ENCODE peak calls at places on chromosomes 3 and 15, in four cellular contexts. I is IMR-90, G is mesendoderm, Y is H9. L is an unnamed sample.

GRCh38 chr3:149501524-149501923 is 27.0 kb downstream of the TM4SF4 start:
- DNase-seq in I (peak; percentile 91), G (no peak), Y (no peak), L (no peak)

GRCh38 chr3:112633191-112633590 is 7.8 kb downstream of the CCDC80 start:
- DNase-seq in I (no peak), G (no peak), Y (no peak), L (peak; percentile 43)

GRCh38 chr3:127848131-127849129 is 26.1 kb upstream of the MGLL start:
- DNase-seq in I (peak; percentile 18), G (no peak), Y (no peak), L (no peak)

GRCh38 chr15:59976480-59976879 is 27.6 kb upstream of the FOXB1 start:
- DNase-seq in I (no peak), G (no peak), Y (no peak), L (no peak)

GRCh38 chr3:194204036-194204792 is 68.3 kb downstream of the HES1 start:
- DNase-seq in I (no peak), G (peak; percentile 30), Y (peak; percentile 44), L (peak; percentile 65)

GRCh38 chr3:158625881-158626280 is 18.4 kb upstream of the GFM1 start:
- DNase-seq in I (no peak), G (no peak), Y (no peak), L (no peak)

GRCh38 chr15:76337739-76338554 is 1.4 kb downstream of the ISL2 start:
- DNase-seq in I (no peak), G (peak; percentile 63), Y (peak; percentile 66), L (no peak)

GRCh38 chr15:100769043-100769974 is 110.3 kb upstream of the ALDH1A3 start:
- DNase-seq in I (no peak), G (no peak), Y (no peak), L (no peak)

GRCh38 chr3:126084667-126085180 is 800 bp upstream of the SLC41A3 start:
- DNase-seq in I (no peak), G (no peak), Y (no peak), L (no peak)

GRCh38 chr3:116020495-116020894 is 397.2 kb downstream of the GAP43 start:
- DNase-seq in I (no peak), G (no peak), Y (no peak), L (no peak)

GRCh38 chr3:186511245-186511644 is 32.9 kb downstream of the CRYGS start:
- DNase-seq in I (no peak), G (no peak), Y (no peak), L (no peak)

GRCh38 chr3:52331906-52332305 is 15.8 kb downstream of the DNAH1 start:
- DNase-seq in I (no peak), G (no peak), Y (no peak), L (no peak)

GRCh38 chr15:56792211-56792610 is 58.9 kb upstream of the ZNF280D start:
- DNase-seq in I (peak; percentile 4), G (no peak), Y (no peak), L (no peak)

GRCh38 chr15:101342065-101342464 is 47.0 kb upstream of the SNRPA1 start:
- DNase-seq in I (no peak), G (no peak), Y (no peak), L (no peak)

GRCh38 chr15:48641416-48641815 is 4.1 kb downstream of the FBN1 start:
- DNase-seq in I (peak; percentile 47), G (no peak), Y (no peak), L (no peak)

GRCh38 chr3:138450704-138451424 is 16.4 kb downstream of the ESYT3 start:
- DNase-seq in I (no peak), G (no peak), Y (peak; percentile 23), L (no peak)

GRCh38 chr3:128297401-128298138 is 144.3 kb downstream of the EEFSEC start:
- DNase-seq in I (peak; percentile 21), G (no peak), Y (peak; percentile 18), L (no peak)

GRCh38 chr3:42790714-42791229 is 13.5 kb downstream of the HIGD1A start:
- DNase-seq in I (no peak), G (no peak), Y (no peak), L (no peak)

GRCh38 chr3:99473321-99473751 is 165.1 kb upstream of the COL8A1 start:
- DNase-seq in I (peak; percentile 43), G (no peak), Y (no peak), L (no peak)

GRCh38 chr3:77320514-77320913 is 280.6 kb downstream of the ROBO2 start:
- DNase-seq in I (peak; percentile 67), G (peak; percentile 56), Y (no peak), L (no peak)

GRCh38 chr3:59772416-59773408 is 722.9 kb upstream of the CFAP20DC start:
- DNase-seq in I (no peak), G (no peak), Y (no peak), L (no peak)

GRCh38 chr3:15331606-15332404 is 581 bp downstream of the SH3BP5 start:
- DNase-seq in I (peak; percentile 27), G (no peak), Y (peak; percentile 35), L (no peak)

GRCh38 chr15:71634820-71635219 is 175.5 kb upstream of the NR2E3 start:
- DNase-seq in I (no peak), G (peak; percentile 81), Y (no peak), L (no peak)
- H4K5ac ChIP-seq in I (no peak overlapping the region), G (no peak overlapping the region), Y (no peak overlapping the region), L (no peak overlapping the region)

GRCh38 chr3:188468672-188469071 is 314.7 kb downstream of the LPP start:
- DNase-seq in I (no peak), G (no peak), Y (no peak), L (no peak)
- H2BK120ac ChIP-seq in I (no peak overlapping the region), G (no peak overlapping the region), Y (no peak overlapping the region), L (no peak overlapping the region)

GRCh38 chr15:82135645-82136044 is 89.8 kb upstream of the MEX3B start:
- DNase-seq in I (peak; percentile 70), G (no peak), Y (no peak), L (no peak)

GRCh38 chr15:82132116-82132515 is 86.3 kb upstream of the MEX3B start:
- DNase-seq in I (peak; percentile 47), G (no peak), Y (no peak), L (no peak)

GRCh38 chr15:82133251-82133650 is 87.4 kb upstream of the MEX3B start:
- DNase-seq in I (no peak), G (no peak), Y (no peak), L (no peak)

GRCh38 chr15:82132742-82133141 is 86.9 kb upstream of the MEX3B start:
- DNase-seq in I (peak; percentile 93), G (no peak), Y (no peak), L (no peak)

DNA sequence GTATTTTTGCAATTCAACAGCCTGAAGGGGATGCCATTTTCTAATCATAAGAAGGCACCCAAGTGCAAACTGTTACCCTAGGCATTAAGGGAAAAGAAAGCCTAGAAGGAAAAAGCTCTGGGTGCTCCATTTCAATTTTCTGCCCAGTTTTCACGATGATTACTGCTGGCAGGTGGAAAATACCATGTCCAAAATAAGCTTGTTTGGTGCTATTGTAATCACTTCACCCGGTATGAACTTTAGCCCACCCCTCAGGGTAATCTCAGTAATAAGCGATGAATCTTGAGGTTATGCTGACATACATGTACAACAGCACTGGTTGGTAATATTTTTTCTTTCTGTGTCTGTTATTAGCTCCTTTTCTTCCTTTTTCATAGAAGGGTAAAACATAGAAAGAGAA is 88.6 kb upstream of the MEX3B start:
- DNase-seq in I (no peak), G (no peak), Y (no peak), L (no peak)
- H3K4me1 ChIP-seq in I (peaks cover 27% of the 10 kb centered on the region), G (no peaks in the 10 kb centered on the region), Y (no peaks in the 10 kb centered on the region), L (no peaks in the 10 kb centered on the region)

DNA sequence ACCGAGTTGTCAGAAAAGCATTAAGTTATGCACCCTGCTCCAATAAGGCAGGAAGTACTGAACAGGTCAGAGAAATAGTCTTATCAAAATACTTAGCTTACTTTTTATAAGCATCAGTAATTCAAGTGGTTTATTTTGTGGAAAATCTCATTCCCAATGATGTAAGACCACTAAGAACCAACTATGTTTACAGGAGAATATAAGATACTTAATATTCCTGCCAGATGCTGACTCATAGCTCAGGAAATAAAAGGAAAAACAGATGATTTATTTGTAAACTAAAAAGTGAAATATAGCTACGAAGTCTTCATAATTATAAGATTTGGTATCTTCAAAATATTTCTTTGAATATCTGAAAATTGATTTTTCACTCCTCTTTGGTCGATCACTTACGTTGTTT is 295.9 kb downstream of the GBE1 start:
- DNase-seq in I (no peak), G (no peak), Y (no peak), L (no peak)
- H4K5ac ChIP-seq in I (no peak overlapping the region), G (no peak overlapping the region), Y (no peak overlapping the region), L (no peak overlapping the region)

DNA sequence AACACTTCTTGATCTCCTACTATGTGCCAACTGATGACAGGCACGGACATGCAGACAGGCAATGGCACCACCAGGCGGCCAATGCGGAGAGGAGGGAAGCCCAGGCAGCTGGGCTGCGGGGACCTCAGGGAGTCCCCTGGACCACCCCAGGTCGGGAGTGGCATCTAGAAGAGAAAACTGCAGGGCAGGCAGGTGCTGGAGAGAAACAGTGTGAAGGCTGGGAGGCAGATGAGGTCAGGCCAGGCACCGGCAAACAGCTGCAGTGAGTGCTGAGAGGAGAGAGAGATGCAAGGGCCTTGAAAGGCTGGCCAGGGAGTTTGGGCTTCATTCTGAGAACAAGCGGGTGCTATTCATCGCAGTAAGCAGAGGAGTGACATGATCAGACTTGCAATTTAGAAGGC is 29.1 kb downstream of the SLC6A1 start:
- DNase-seq in I (no peak), G (no peak), Y (peak; percentile 43), L (peak; percentile 54)
- H2BK120ac ChIP-seq in I (no peak overlapping the region), G (no peak overlapping the region), Y (no peak overlapping the region), L (no peak overlapping the region)

DNA sequence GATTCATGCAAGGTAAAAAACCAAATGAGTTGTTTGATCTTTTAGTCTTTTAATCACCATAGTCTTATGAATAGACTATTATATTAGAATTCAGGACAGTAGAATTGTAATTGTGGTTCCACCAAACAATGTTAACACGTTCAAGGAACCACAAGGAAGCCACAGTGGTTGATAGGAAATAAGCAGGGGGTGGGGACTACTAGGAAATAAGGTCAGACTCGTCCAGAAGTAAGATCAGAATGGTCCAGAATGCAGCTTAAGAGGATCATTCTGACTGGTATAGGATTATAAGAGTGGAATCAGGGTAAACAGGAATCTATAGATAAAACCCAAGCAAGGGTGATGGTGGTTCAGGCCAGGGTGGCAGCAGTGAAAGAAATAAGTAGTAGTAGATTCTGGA is 7.5 kb downstream of the MYNN start:
- DNase-seq in I (no peak), G (no peak), Y (no peak), L (no peak)
- H3K4me1 ChIP-seq in I (no peaks in the 10 kb centered on the region), G (no peaks in the 10 kb centered on the region), Y (no peaks in the 10 kb centered on the region), L (no peaks in the 10 kb centered on the region)

DNA sequence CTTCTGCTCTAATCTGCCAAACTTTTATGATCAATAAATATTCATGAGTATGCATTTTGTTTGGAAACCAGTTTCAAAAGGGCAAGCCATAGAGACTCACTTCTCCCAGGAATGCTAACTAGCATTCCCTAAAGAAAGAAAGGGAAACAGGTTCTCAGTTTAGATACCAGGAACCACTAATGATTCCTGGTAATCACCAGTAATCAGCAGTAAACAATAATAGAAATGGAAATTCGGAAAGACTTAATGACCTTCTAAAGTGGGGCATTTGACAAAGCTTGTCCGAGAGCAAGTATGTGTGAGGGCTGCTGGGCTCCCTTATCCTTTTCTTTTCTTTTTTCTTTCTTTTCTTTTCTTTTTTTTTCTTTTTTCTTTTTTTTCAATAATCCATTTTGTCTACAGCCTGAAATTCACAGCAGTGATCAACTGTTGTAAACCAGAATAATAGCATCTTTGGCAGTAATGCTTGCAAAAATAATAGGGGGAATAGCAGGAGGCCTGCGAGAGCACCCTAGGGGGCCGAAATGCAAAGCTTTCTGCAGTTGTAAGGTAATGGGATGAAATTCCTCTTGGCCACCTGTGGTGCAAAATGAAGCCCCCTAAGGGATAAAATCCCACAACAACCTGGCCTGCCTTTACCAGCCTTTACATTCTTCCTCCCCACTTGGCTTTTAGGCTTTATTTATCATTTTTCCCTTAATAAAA is 253.2 kb downstream of the ZPLD1 start:
- DNase-seq in I (no peak), G (peak; percentile 66), Y (no peak), L (no peak)
- H4K5ac ChIP-seq in I (no peak overlapping the region), G (no peak overlapping the region), Y (no peak overlapping the region), L (peak overlapping the region; percentile 74)